ENCODE peak calls at places on chromosomes 6 and 20, in ten cellular contexts. S is CD8-positive, alpha-beta T cell; C is neuronal stem cell; X is adrenal gland; Y is left ventricle myocardium inferior; A is ovary; T is brain microvascular endothelial cell; P is OCI-LY7; L is heart left ventricle; E is HCT116. R is an unnamed sample.

GRCh38 chr6:132898376-132898775 is 84.0 kb downstream of the RPS12 start:
- DNase-seq in C (no peak), T (no peak), L (no peak), P (no peak), E (no peak), S (no peak), X (no peak), Y (no peak), A (no peak), R (no peak)

GRCh38 chr6:149642829-149643580 is 5.5 kb downstream of the KATNA1 start:
- DNase-seq in X (no peak), A (no peak), P (no peak), C (no peak), E (no peak), S (no peak), L (no peak), T (peak; percentile 12), Y (no peak), R (no peak)

GRCh38 chr6:31538805-31539400 is 2.9 kb downstream of the DDX39B start:
- DNase-seq in L (no peak), A (no peak), S (no peak), X (no peak), Y (no peak), T (no peak), P (peak; percentile 41), E (no peak), C (no peak), R (no peak)

GRCh38 chr20:12555369-12555768 is 453.4 kb upstream of the SPTLC3 start:
- DNase-seq in Y (no peak), A (no peak), S (no peak), T (no peak), L (no peak), C (no peak), E (no peak), X (no peak), P (no peak), R (no peak)

GRCh38 chr20:20491110-20491783 is 123.3 kb downstream of the INSM1 start:
- DNase-seq in X (no peak), T (no peak), L (no peak), P (no peak), S (no peak), Y (no peak), E (no peak), C (no peak), A (no peak), R (no peak)

GRCh38 chr6:158040051-158040803 is 58.6 kb downstream of the SYNJ2 start:
- DNase-seq in X (peak; percentile 78), S (no peak), A (no peak), T (peak; percentile 98), L (no peak), P (no peak), E (peak; percentile 83), Y (no peak), C (no peak), R (no peak)

GRCh38 chr6:107866606-107867301 is 42.6 kb upstream of the SCML4 start:
- DNase-seq in S (peak; percentile 35), Y (no peak), C (no peak), L (no peak), P (peak; percentile 57), E (peak; percentile 8), T (peak; percentile 38), X (no peak), A (no peak), R (no peak)

GRCh38 chr6:71419954-71420692 is 131.5 kb downstream of the OGFRL1 start:
- DNase-seq in C (peak; percentile 73), X (peak; percentile 57), L (peak; percentile 76), Y (peak; percentile 72), S (no peak), E (no peak), A (peak; percentile 50), P (no peak), T (no peak), R (peak; percentile 89)

GRCh38 chr6:69933239-69933638 is 66.9 kb downstream of the COL19A1 start:
- DNase-seq in Y (no peak), A (no peak), X (no peak), E (no peak), C (no peak), S (no peak), T (no peak), L (no peak), P (no peak), R (no peak)

DNA sequence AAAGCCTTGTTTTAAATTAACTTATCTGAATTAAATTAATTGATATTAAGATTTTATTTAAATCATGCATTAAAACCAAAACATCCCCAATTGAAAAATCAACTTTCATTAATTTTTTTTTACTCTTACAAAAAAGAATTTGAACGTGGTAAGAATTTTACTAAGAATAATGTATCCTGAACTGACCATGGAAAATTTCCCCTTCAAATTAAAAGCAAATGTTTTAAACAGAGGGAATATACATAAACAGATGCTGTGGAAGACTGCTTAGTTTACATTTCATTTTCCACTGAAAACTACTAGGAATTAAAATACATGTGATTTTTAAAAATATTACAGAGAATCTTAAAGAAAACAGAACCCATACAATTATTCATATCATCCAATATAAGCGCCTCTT is 2.3 kb downstream of the RNF24 start:
- DNase-seq in E (no peak), P (no peak), S (no peak), C (no peak), X (no peak), A (no peak), Y (no peak), T (no peak), L (no peak), R (no peak)
- H3K4me3 ChIP-seq in E (no peak overlapping the region), P (no peak overlapping the region), S (no peak overlapping the region), C (no peak overlapping the region), X (no peak overlapping the region), A (no peak overlapping the region), Y (no peak overlapping the region), T (no peak overlapping the region), L (no peak overlapping the region), R (no peak overlapping the region)

GRCh38 chr6:136719280-136720044 is 72.8 kb downstream of the MAP3K5 start:
- DNase-seq in T (no peak), S (no peak), C (no peak), A (no peak), E (no peak), P (peak; percentile 68), Y (no peak), L (no peak), X (no peak), R (no peak)
- H3K27ac ChIP-seq in T (no peak overlapping the region), S (no peak overlapping the region), C (no peak overlapping the region), A (no peak overlapping the region), E (no peak overlapping the region), P (peak overlapping the region; percentile 93), Y (peak overlapping the region; percentile 79), L (no peak overlapping the region), X (no peak overlapping the region), R (no peak overlapping the region)

DNA sequence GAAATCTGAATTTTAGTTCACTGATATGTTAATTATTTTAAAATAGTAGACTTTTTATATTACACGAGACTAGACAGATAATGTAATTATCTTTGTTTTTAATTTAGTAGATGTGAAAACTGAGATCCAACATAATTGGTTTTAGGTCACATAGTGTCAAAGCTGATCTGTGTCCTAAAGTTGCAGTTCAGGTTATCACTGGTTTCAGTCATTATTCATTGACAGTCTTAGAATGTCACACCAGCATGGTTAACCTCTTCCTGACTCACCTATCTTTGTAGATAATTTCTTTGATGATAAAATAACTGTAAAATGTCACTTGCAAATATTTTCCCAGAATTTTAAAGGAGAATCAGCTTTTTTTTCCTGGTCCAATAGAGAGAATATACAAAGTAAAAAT is 48.3 kb upstream of the SLC35B3 start:
- DNase-seq in T (no peak), A (no peak), P (no peak), C (no peak), E (no peak), L (no peak), X (no peak), Y (no peak), S (no peak), R (no peak)
- H3K4me3 ChIP-seq in T (no peak overlapping the region), A (no peak overlapping the region), P (no peak overlapping the region), C (no peak overlapping the region), E (no peak overlapping the region), L (no peak overlapping the region), X (no peak overlapping the region), Y (no peak overlapping the region), S (no peak overlapping the region), R (no peak overlapping the region)

GRCh38 chr6:163469459-163469858 is 54.9 kb downstream of the QKI start:
- DNase-seq in A (no peak), S (no peak), L (no peak), Y (no peak), P (no peak), E (no peak), C (no peak), T (no peak), X (no peak), R (no peak)
- H3K27ac ChIP-seq in A (no peak overlapping the region), S (no peak overlapping the region), L (no peak overlapping the region), Y (no peak overlapping the region), P (no peak overlapping the region), E (no peak overlapping the region), C (no peak overlapping the region), T (no peak overlapping the region), X (no peak overlapping the region), R (no peak overlapping the region)